ENCODE peak calls at places on chromosome X, in four cellular contexts. I is keratinocyte, V is progenitor cell of endocrine pancreas, J is upper lobe of right lung. D is an unnamed sample.

GRCh38 chrX:70264784-70265183 is 3.4 kb upstream of the ARR3 start:
- DNase-seq in I (no peak), V (no peak), J (no peak), D (no peak)

GRCh38 chrX:68307767-68308166 is 125.5 kb downstream of the OPHN1 start:
- DNase-seq in I (peak), V (no peak), J (no peak), D (no peak)

GRCh38 chrX:1601051-1601767 is 9.8 kb downstream of the AKAP17A start:
- DNase-seq in I (no peak), V (no peak), J (peak), D (no peak)

GRCh38 chrX:46994096-46994495 is 81.9 kb downstream of the JADE3 start:
- DNase-seq in I (no peak), V (no peak), J (no peak), D (no peak)

GRCh38 chrX:119880552-119881437 is 9.2 kb downstream of the NDUFA1 start:
- DNase-seq in I (no peak), V (no peak), J (no peak), D (no peak)

GRCh38 chrX:135543924-135544323 is 23.5 kb downstream of the INTS6L start:
- DNase-seq in I (no peak), V (no peak), J (no peak), D (no peak)

GRCh38 chrX:14440109-14440508 is 89.2 kb upstream of the GLRA2 start:
- DNase-seq in I (no peak), V (no peak), J (no peak), D (no peak)

GRCh38 chrX:119870626-119871131 is 854 bp downstream of the RNF113A start:
- DNase-seq in I (no peak), V (no peak), J (no peak), D (peak)

GRCh38 chrX:42220083-42220482 is 296.7 kb upstream of the CASK start:
- DNase-seq in I (no peak), V (no peak), J (no peak), D (no peak)

GRCh38 chrX:45621356-45622041 is 420.8 kb upstream of the DIPK2B start:
- DNase-seq in I (peak), V (no peak), J (no peak), D (no peak)

GRCh38 chrX:105876658-105877057 is 54.3 kb downstream of the NRK start:
- DNase-seq in I (no peak), V (no peak), J (no peak), D (no peak)

GRCh38 chrX:17438221-17438620 is 63.2 kb downstream of the NHS start:
- DNase-seq in I (no peak), V (no peak), J (no peak), D (no peak)

GRCh38 chrX:118152721-118153120 is 36.1 kb upstream of the KLHL13 start:
- DNase-seq in I (no peak), V (no peak), J (no peak), D (no peak)

GRCh38 chrX:150355898-150356297 is 7.2 kb upstream of the MAMLD1 start:
- DNase-seq in I (no peak), V (no peak), J (no peak), D (no peak)

GRCh38 chrX:151938172-151938571 is 25.5 kb downstream of the MAGEA4 start:
- DNase-seq in I (no peak), V (no peak), J (no peak), D (no peak)

GRCh38 chrX:9466115-9466495 is 1.2 kb downstream of the TBL1X start:
- DNase-seq in I (no peak), V (no peak), J (peak), D (no peak)

GRCh38 chrX:264634-265455 is 16.3 kb upstream of the PLCXD1 start:
- DNase-seq in I (no peak), V (no peak), J (peak), D (no peak)

GRCh38 chrX:9341305-9342201 is 123.3 kb upstream of the TBL1X start:
- DNase-seq in I (no peak), V (no peak), J (peak), D (no peak)

GRCh38 chrX:24423960-24424359 is 41.1 kb upstream of the PDK3 start:
- DNase-seq in I (no peak), V (no peak), J (no peak), D (no peak)

GRCh38 chrX:134933248-134933647 is 57.5 kb upstream of the SMIM10 start:
- DNase-seq in I (no peak), V (no peak), J (no peak), D (no peak)

GRCh38 chrX:29488919-29489318 is 726.4 kb upstream of the MAGEB2 start:
- DNase-seq in I (no peak), V (no peak), J (no peak), D (no peak)

GRCh38 chrX:13087322-13088154 is 43.1 kb upstream of the FAM9C start:
- DNase-seq in I (peak), V (no peak), J (no peak), D (no peak)

GRCh38 chrX:131854586-131854985 is 168.5 kb upstream of the STK26 start:
- DNase-seq in I (no peak), V (no peak), J (no peak), D (no peak)

GRCh38 chrX:31546130-31546529 is 474.3 kb upstream of the FTHL17 start:
- DNase-seq in I (peak), V (no peak), J (no peak), D (no peak)

GRCh38 chrX:136761410-136761809 is 19.3 kb downstream of the ARHGEF6 start:
- DNase-seq in I (no peak), V (no peak), J (no peak), D (no peak)

GRCh38 chrX:97168646-97169045 is 284.9 kb downstream of the RPA4 start:
- DNase-seq in I (no peak), V (no peak), J (no peak), D (no peak)

GRCh38 chrX:48969471-48969870 is 2.2 kb downstream of the KCND1 start:
- DNase-seq in I (no peak), V (no peak), J (no peak), D (no peak)

GRCh38 chrX:38656350-38656915 is 95.1 kb downstream of the TSPAN7 start:
- DNase-seq in I (no peak), V (no peak), J (no peak), D (no peak)

GRCh38 chrX:38652934-38653442 is 91.6 kb downstream of the TSPAN7 start:
- DNase-seq in I (no peak), V (no peak), J (no peak), D (no peak)

GRCh38 chrX:38657562-38657961 is 96.2 kb downstream of the TSPAN7 start:
- DNase-seq in I (no peak), V (no peak), J (no peak), D (no peak)

GRCh38 chrX:38651625-38652601 is 90.6 kb downstream of the TSPAN7 start:
- DNase-seq in I (no peak), V (no peak), J (no peak), D (no peak)

GRCh38 chrX:38654302-38654701 is 93.0 kb downstream of the TSPAN7 start:
- DNase-seq in I (no peak), V (no peak), J (no peak), D (no peak)
- TF ChIP-seq CTCF in I (peak), V (peak), J (peak), D (peak)

GRCh38 chrX:15838017-15838416 is 16.6 kb downstream of the AP1S2 start:
- DNase-seq in I (no peak), V (no peak), J (no peak), D (no peak)
- TF ChIP-seq CTCF in I (peak), V (peak), J (no peak), D (peak)

GRCh38 chrX:38375888-38376287 is 23.5 kb downstream of the OTC start:
- DNase-seq in I (no peak), V (no peak), J (no peak), D (no peak)
- TF ChIP-seq CTCF in I (peak), V (peak), J (peak), D (no peak)

DNA sequence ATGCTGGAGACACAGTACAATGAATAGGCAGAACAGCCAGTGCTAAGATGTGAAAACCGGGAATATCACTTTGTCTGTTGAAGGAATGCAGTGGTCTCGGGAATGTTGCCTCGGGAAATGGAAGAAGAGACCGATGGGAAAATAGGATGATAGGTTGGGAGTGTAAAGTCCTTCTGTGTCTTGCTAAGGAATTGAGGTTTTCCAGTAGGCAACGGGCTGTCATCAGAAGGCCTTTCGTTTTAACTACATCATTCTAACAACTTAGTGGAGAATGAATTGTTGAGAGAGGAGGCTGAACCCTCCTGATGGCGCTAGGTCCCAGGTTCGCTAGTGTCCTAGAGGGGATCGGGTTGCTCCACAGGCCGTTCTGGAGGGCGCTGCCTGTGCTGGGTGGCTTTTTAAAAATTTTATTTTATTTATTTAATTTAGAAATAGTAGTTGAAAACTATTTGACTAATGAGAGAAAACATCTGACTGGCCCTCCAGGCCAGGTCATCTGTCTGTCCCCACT is 735 bp downstream of the VBP1 start:
- DNase-seq in I (no peak), V (no peak), J (no peak), D (no peak)
- TF ChIP-seq CTCF in I (no peak), V (no peak), J (no peak), D (no peak)

GRCh38 chrX:40299028-40299479 is 201.3 kb upstream of the BCOR start:
- DNase-seq in I (no peak), V (no peak), J (no peak), D (no peak)
- TF ChIP-seq CTCF in I (no peak), V (peak), J (peak), D (no peak)

D was measured in mesothelial cell of epicardium.